ENCODE peak calls at places on chromosomes 6 and 20, in four cellular contexts. One of them, this sample, is unnamed.

GRCh38 chr6:36590237-36590636 is 3.9 kb upstream of the SRSF3 start:
- DNase-seq in A549: no peak
- DNase-seq in spleen: no peak
- DNase-seq in stomach: no peak
- DNase-seq in this sample: no peak

GRCh38 chr20:39939241-39939865 is 749.7 kb downstream of the MAFB start:
- DNase-seq in spleen: no peak
- DNase-seq in A549: no peak
- DNase-seq in stomach: no peak
- DNase-seq in this sample: no peak

GRCh38 chr6:43974643-43975235 is 152.5 kb downstream of the MRPL14 start:
- DNase-seq in A549: no peak
- DNase-seq in stomach: no peak
- DNase-seq in spleen: no peak
- DNase-seq in this sample: no peak

GRCh38 chr6:89146748-89147715 is 1.2 kb downstream of the PM20D2 start:
- DNase-seq in A549: peak; percentile 36
- DNase-seq in spleen: no peak
- DNase-seq in stomach: no peak
- DNase-seq in this sample: no peak

GRCh38 chr6:100163035-100163434 is 169.0 kb upstream of the MCHR2 start:
- DNase-seq in spleen: no peak
- DNase-seq in A549: no peak
- DNase-seq in stomach: no peak
- DNase-seq in this sample: no peak

GRCh38 chr6:113352029-113352801 is 504.9 kb upstream of the MARCKS start:
- DNase-seq in A549: peak; percentile 92
- DNase-seq in spleen: no peak
- DNase-seq in stomach: peak; percentile 55
- DNase-seq in this sample: no peak

GRCh38 chr6:30000156-30000791 is 57.9 kb downstream of the HLA-A start:
- DNase-seq in spleen: no peak
- DNase-seq in stomach: no peak
- DNase-seq in A549: no peak
- DNase-seq in this sample: no peak

GRCh38 chr6:22727709-22728108 is 158.3 kb downstream of the HDGFL1 start:
- DNase-seq in stomach: no peak
- DNase-seq in spleen: no peak
- DNase-seq in A549: no peak
- DNase-seq in this sample: no peak

GRCh38 chr20:61805365-61805764 is 260.3 kb downstream of the TAF4 start:
- DNase-seq in spleen: peak; percentile 31
- DNase-seq in stomach: no peak
- DNase-seq in A549: no peak
- DNase-seq in this sample: no peak

GRCh38 chr20:2234788-2235187 is 61.0 kb upstream of the TGM3 start:
- DNase-seq in A549: no peak
- DNase-seq in spleen: no peak
- DNase-seq in stomach: no peak
- DNase-seq in this sample: no peak

GRCh38 chr6:32149932-32150920 is 1.5 kb downstream of the PRRT1 start:
- DNase-seq in spleen: no peak
- DNase-seq in A549: no peak
- DNase-seq in stomach: no peak
- DNase-seq in this sample: no peak

GRCh38 chr6:118263929-118264486 is 284.1 kb upstream of the PLN start:
- DNase-seq in spleen: no peak
- DNase-seq in A549: peak; percentile 5
- DNase-seq in stomach: no peak
- DNase-seq in this sample: no peak

GRCh38 chr6:109340811-109341210 is 41.5 kb downstream of the CD164 start:
- DNase-seq in spleen: no peak
- DNase-seq in stomach: no peak
- DNase-seq in A549: no peak
- DNase-seq in this sample: no peak

GRCh38 chr6:1024587-1024986 is 287.3 kb upstream of the FOXQ1 start:
- DNase-seq in stomach: no peak
- DNase-seq in spleen: no peak
- DNase-seq in A549: peak; percentile 51
- DNase-seq in this sample: no peak

GRCh38 chr20:44765091-44765490 is 19.4 kb downstream of the KCNK15 start:
- DNase-seq in stomach: no peak
- DNase-seq in A549: no peak
- DNase-seq in spleen: peak; percentile 22
- DNase-seq in this sample: no peak

GRCh38 chr20:62815066-62815991 is 1.5 kb upstream of the COL9A3 start:
- DNase-seq in spleen: no peak
- DNase-seq in stomach: no peak
- DNase-seq in A549: no peak
- DNase-seq in this sample: no peak

GRCh38 chr6:45454008-45454911 is 76.5 kb upstream of the SUPT3H start:
- DNase-seq in stomach: no peak
- DNase-seq in A549: no peak
- DNase-seq in spleen: no peak
- DNase-seq in this sample: no peak

GRCh38 chr6:12014873-12015149 is 2.7 kb downstream of the HIVEP1 start:
- DNase-seq in stomach: no peak
- DNase-seq in A549: no peak
- DNase-seq in spleen: no peak
- DNase-seq in this sample: no peak

GRCh38 chr6:166572370-166573261 is 13.9 kb downstream of the RAMACL start:
- DNase-seq in A549: no peak
- DNase-seq in spleen: no peak
- DNase-seq in stomach: no peak
- DNase-seq in this sample: no peak

GRCh38 chr6:117600008-117600743 is 2.1 kb downstream of the GOPC start:
- DNase-seq in stomach: no peak
- DNase-seq in spleen: no peak
- DNase-seq in A549: peak; percentile 17
- DNase-seq in this sample: no peak

GRCh38 chr6:139743629-139744028 is 369.2 kb upstream of the CITED2 start:
- DNase-seq in spleen: no peak
- DNase-seq in A549: peak; percentile 73
- DNase-seq in stomach: no peak
- DNase-seq in this sample: no peak

GRCh38 chr6:16736856-16737255 is 24.4 kb downstream of the ATXN1 start:
- DNase-seq in spleen: no peak
- DNase-seq in stomach: no peak
- DNase-seq in A549: no peak
- DNase-seq in this sample: no peak

GRCh38 chr6:16737389-16737788 is 23.9 kb downstream of the ATXN1 start:
- DNase-seq in stomach: no peak
- DNase-seq in spleen: no peak
- DNase-seq in A549: no peak
- DNase-seq in this sample: no peak

GRCh38 chr6:16741112-16742016 is 19.9 kb downstream of the ATXN1 start:
- DNase-seq in A549: no peak
- DNase-seq in spleen: no peak
- DNase-seq in stomach: no peak
- DNase-seq in this sample: no peak

GRCh38 chr6:16737926-16738325 is 23.3 kb downstream of the ATXN1 start:
- DNase-seq in A549: no peak
- DNase-seq in spleen: no peak
- DNase-seq in stomach: no peak
- DNase-seq in this sample: no peak

GRCh38 chr6:16739329-16739801 is 21.9 kb downstream of the ATXN1 start:
- DNase-seq in A549: no peak
- DNase-seq in stomach: no peak
- DNase-seq in spleen: no peak
- DNase-seq in this sample: no peak
- TF ChIP-seq CTCF in A549: no peak
- TF ChIP-seq CTCF in stomach: no peak
- TF ChIP-seq CTCF in spleen: no peak
- TF ChIP-seq CTCF in this sample: no peak

GRCh38 chr20:16243470-16243869 is 329.8 kb downstream of the KIF16B start:
- DNase-seq in stomach: no peak
- DNase-seq in A549: no peak
- DNase-seq in spleen: no peak
- DNase-seq in this sample: no peak
- TF ChIP-seq CTCF in stomach: no peak
- TF ChIP-seq CTCF in A549: no peak
- TF ChIP-seq CTCF in spleen: no peak
- TF ChIP-seq CTCF in this sample: no peak

DNA sequence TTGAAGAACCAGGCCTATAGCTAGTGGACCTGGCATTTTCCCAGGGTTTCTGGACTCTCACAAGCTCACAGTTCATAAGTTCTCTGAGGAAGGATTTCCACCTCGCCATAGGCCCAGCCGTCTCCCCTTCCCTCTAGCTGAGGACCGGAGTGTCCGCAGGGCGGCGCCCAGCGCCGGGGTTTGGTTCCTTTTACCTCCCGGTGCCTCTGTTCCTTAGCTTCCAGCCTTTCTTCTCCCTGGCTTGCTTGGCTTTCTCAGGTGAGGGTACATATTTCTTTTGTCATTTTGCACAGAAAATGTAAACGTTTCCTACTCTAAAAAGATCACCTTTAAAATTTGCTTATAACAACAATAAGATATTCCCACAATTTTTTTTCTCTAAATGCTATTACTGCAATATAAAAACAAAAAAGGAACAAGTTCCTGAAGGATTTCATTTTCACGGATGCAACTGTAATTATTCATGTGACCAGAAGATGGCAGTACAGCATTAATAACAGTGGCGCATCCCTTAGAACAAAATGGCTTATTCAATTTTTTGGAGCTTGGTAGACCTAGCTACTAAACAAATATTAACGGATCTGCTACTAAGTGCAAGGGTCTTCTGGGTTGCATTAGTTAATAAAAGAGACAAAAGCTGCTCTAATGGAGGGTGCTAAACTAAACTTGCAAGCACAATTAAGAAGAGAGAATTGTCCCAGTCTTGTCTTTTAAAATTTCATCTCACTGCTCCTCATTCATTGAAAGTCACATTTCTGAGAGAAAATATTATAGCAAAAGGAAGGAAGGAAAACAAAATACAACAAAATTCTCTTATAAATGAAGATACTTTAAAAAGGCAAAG is 172.9 kb downstream of the ADGRG6 start:
- DNase-seq in spleen: no peak
- DNase-seq in A549: peak; percentile 65
- DNase-seq in stomach: peak; percentile 31
- DNase-seq in this sample: no peak
- TF ChIP-seq CTCF in spleen: peak; percentile 83
- TF ChIP-seq CTCF in A549: peak; percentile 82
- TF ChIP-seq CTCF in stomach: no peak
- TF ChIP-seq CTCF in this sample: peak; percentile 91

DNA sequence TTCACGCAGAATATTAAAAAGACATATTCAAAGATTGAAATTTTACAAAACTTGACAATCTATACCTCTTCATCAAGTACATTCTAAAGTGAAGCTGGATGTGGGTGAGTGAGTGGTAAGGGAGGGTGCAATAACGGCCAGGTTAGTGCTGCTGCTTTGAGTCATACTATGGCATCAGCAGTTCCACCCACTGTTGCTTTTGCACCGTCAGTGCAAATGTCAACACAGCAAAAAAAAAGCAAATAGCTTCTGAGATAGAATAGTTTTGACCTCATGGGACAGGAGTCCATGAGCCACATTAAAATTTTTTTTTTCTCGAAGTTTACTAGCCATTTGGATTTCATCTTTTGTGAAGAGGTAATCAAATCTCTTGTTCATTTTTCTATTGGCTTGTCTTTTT is 31.8 kb downstream of the PSMF1 start:
- DNase-seq in spleen: no peak
- DNase-seq in A549: peak; percentile 52
- DNase-seq in stomach: no peak
- DNase-seq in this sample: no peak
- TF ChIP-seq CTCF in spleen: no peak
- TF ChIP-seq CTCF in A549: no peak
- TF ChIP-seq CTCF in stomach: no peak
- TF ChIP-seq CTCF in this sample: no peak

DNA sequence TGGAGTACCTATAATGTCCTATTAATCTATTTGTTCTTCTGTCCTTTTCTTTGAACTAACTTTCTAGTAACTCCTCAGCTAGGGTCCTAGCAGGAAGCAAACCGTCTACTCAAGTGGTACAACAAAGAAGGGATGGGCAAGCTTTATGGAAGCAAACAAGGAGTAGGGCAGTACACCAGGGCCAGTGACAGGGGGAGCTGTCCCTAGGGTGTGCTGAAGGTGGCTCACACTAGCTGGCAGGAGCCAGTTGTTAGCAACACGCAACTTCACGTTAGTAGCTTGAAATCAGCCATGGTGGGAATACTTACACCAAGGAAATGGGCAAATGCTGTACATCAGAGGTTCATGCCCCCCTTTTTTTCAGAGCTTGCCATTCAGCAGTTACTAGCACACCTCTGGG is 74.0 kb upstream of the EYA2 start:
- DNase-seq in spleen: no peak
- DNase-seq in A549: no peak
- DNase-seq in stomach: peak; percentile 30
- DNase-seq in this sample: no peak
- TF ChIP-seq CTCF in spleen: no peak
- TF ChIP-seq CTCF in A549: no peak
- TF ChIP-seq CTCF in stomach: no peak
- TF ChIP-seq CTCF in this sample: no peak

GRCh38 chr20:561437-562231 is 18.0 kb upstream of the CSNK2A1 start:
- DNase-seq in spleen: no peak
- DNase-seq in A549: peak; percentile 80
- DNase-seq in stomach: peak; percentile 65
- DNase-seq in this sample: no peak

GRCh38 chr20:562232-562897 is 18.8 kb upstream of the CSNK2A1 start:
- DNase-seq in A549: no peak
- DNase-seq in spleen: no peak
- DNase-seq in stomach: no peak
- DNase-seq in this sample: no peak

GRCh38 chr20:558117-558516 is 14.5 kb upstream of the CSNK2A1 start:
- DNase-seq in stomach: no peak
- DNase-seq in A549: no peak
- DNase-seq in spleen: no peak
- DNase-seq in this sample: no peak

GRCh38 chr20:564195-564594 is 20.6 kb upstream of the CSNK2A1 start:
- DNase-seq in A549: no peak
- DNase-seq in spleen: no peak
- DNase-seq in stomach: no peak
- DNase-seq in this sample: no peak

GRCh38 chr20:560680-561079 is 17.1 kb upstream of the CSNK2A1 start:
- DNase-seq in A549: no peak
- DNase-seq in spleen: no peak
- DNase-seq in stomach: no peak
- DNase-seq in this sample: no peak
- TF ChIP-seq CTCF in A549: no peak
- TF ChIP-seq CTCF in spleen: no peak
- TF ChIP-seq CTCF in stomach: no peak
- TF ChIP-seq CTCF in this sample: no peak